ENCODE peak calls at places on chromosomes 1 and 21, in four cellular contexts. One of them, this sample, is unnamed.

GRCh38 chr1:3058263-3059030 is 10.6 kb upstream of the PRDM16 start:
- DNase-seq in mesendoderm: no peak
- DNase-seq in H9: peak
- DNase-seq in IMR-90: no peak
- DNase-seq in this sample: no peak

GRCh38 chr1:99784809-99785255 is 18.4 kb upstream of the FRRS1 start:
- DNase-seq in mesendoderm: no peak
- DNase-seq in IMR-90: no peak
- DNase-seq in H9: no peak
- DNase-seq in this sample: no peak

GRCh38 chr1:78078358-78078757 is 32.6 kb downstream of the GIPC2 start:
- DNase-seq in mesendoderm: no peak
- DNase-seq in H9: no peak
- DNase-seq in IMR-90: no peak
- DNase-seq in this sample: no peak

GRCh38 chr1:48051466-48052126 is 54.4 kb upstream of the TRABD2B start:
- DNase-seq in IMR-90: no peak
- DNase-seq in mesendoderm: peak
- DNase-seq in H9: no peak
- DNase-seq in this sample: no peak

GRCh38 chr1:197909346-197909745 is 6.9 kb downstream of the C1orf53 start:
- DNase-seq in H9: no peak
- DNase-seq in mesendoderm: no peak
- DNase-seq in IMR-90: no peak
- DNase-seq in this sample: peak

GRCh38 chr1:171879556-171879955 is 38.3 kb downstream of the DNM3 start:
- DNase-seq in IMR-90: no peak
- DNase-seq in mesendoderm: no peak
- DNase-seq in H9: no peak
- DNase-seq in this sample: no peak

GRCh38 chr1:108858541-108858940 is 1.6 kb upstream of the AKNAD1 start:
- DNase-seq in H9: no peak
- DNase-seq in IMR-90: no peak
- DNase-seq in mesendoderm: no peak
- DNase-seq in this sample: no peak

GRCh38 chr1:93817819-93818569 is 61.0 kb downstream of the DNTTIP2 start:
- DNase-seq in H9: no peak
- DNase-seq in mesendoderm: peak
- DNase-seq in IMR-90: no peak
- DNase-seq in this sample: no peak

GRCh38 chr1:218345673-218346390 is 696 bp downstream of the TGFB2 start:
- DNase-seq in mesendoderm: peak
- DNase-seq in H9: peak
- DNase-seq in IMR-90: peak
- DNase-seq in this sample: no peak

DNA sequence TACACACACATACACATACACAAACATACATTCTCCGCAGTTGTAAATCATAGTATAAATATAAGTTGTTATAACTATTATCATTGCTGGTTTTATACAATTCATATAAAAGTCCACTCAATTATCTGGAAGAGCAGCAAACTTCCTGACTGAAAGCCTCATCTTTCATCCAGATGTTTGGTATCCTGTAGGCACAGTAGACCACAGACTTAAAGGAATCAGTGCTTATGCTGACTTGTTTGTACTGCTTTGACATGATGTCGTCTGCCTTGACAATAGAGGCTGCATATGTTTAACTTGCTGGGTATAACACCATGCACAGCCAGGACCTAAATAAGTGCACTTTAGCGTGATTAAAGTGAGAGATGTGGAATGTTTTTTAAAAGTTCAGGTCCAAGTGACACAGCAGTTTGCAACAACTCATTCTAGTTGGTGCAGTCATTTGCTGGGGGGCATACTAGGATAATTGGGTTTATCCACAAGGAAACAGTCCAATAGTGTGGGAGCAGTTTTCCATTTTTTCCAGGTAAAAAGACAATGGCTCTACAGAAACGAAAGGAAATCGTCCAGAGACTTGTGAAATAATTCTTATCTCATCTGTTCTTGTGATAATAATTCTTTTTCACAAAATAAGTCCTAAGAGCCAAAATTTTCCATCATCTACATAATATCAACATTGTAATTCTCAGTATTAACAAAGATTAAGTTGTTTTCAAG is 110.3 kb upstream of the TSPAN2 start:
- DNase-seq in IMR-90: peak
- DNase-seq in mesendoderm: no peak
- DNase-seq in H9: no peak
- DNase-seq in this sample: no peak
- H4K8ac ChIP-seq in IMR-90: peak
- H4K8ac ChIP-seq in mesendoderm: no peak
- H4K8ac ChIP-seq in H9: no peak
- H4K8ac ChIP-seq in this sample: no peak

DNA sequence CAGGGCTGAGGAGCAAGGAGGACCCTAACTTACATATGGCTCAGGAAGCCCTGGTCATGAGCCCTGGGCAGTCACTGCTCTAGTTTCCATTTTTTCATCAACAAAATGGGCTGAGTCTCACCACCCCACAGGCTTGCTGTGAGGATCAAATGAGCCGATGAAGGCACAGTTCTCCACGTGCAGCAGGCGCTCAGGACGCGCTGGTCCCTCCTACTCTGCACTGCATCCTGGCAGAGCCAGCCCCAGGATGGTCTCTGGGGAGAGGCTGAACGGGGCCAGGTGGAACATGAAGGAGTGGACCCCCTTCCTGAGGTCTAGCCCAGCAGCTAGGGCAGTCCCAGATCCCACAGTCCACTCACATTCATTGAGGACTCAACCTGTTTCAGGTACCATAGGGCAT is 349.3 kb downstream of the PTPRU start:
- DNase-seq in IMR-90: no peak
- DNase-seq in H9: no peak
- DNase-seq in mesendoderm: no peak
- DNase-seq in this sample: no peak
- H4K8ac ChIP-seq in IMR-90: no peak
- H4K8ac ChIP-seq in H9: no peak
- H4K8ac ChIP-seq in mesendoderm: no peak
- H4K8ac ChIP-seq in this sample: no peak

GRCh38 chr1:28581531-28582247 is 10.4 kb upstream of the RAB42 start:
- DNase-seq in H9: peak
- DNase-seq in IMR-90: peak
- DNase-seq in mesendoderm: peak
- DNase-seq in this sample: peak
- H4K8ac ChIP-seq in H9: no peak
- H4K8ac ChIP-seq in IMR-90: peak
- H4K8ac ChIP-seq in mesendoderm: no peak
- H4K8ac ChIP-seq in this sample: no peak

GRCh38 chr21:36697473-36698159 is 1.3 kb upstream of the SIM2 start:
- DNase-seq in H9: peak
- DNase-seq in IMR-90: no peak
- DNase-seq in mesendoderm: peak
- DNase-seq in this sample: no peak
- H4K8ac ChIP-seq in H9: no peak
- H4K8ac ChIP-seq in IMR-90: no peak
- H4K8ac ChIP-seq in mesendoderm: no peak
- H4K8ac ChIP-seq in this sample: peak